ENCODE peak calls at places on chromosomes 12 and 14, in ten cellular contexts. Q, P, E, H, A, L, V, S, G and M are unnamed samples.

GRCh38 chr14:26761532-26761931 is 163.7 kb upstream of the NOVA1 start:
- DNase-seq in Q (no peak), P (no peak), E (no peak), H (no peak), A (no peak), L (no peak), V (no peak), S (no peak), G (no peak), M (no peak)

GRCh38 chr12:44589697-44590096 is 286.4 kb downstream of the NELL2 start:
- DNase-seq in Q (no peak), P (no peak), E (peak; percentile 3), H (no peak), A (peak; percentile 12), L (no peak), V (no peak), S (no peak), G (no peak), M (no peak)

GRCh38 chr14:91417983-91418386 is 365 bp upstream of the CCDC88C start:
- DNase-seq in Q (peak; percentile 44), P (no peak), E (no peak), H (peak; percentile 78), A (no peak), L (peak; percentile 60), V (no peak), S (no peak), G (peak; percentile 65), M (no peak)

GRCh38 chr12:48199784-48200198 is 3.3 kb downstream of the OR10AD1 start:
- DNase-seq in Q (no peak), P (peak; percentile 43), E (peak; percentile 82), H (no peak), A (no peak), L (no peak), V (no peak), S (no peak), G (no peak), M (no peak)

GRCh38 chr14:105059035-105059916 is 6.0 kb downstream of the GPR132 start:
- DNase-seq in Q (no peak), P (no peak), E (no peak), H (peak; percentile 59), A (no peak), L (no peak), V (no peak), S (no peak), G (no peak), M (no peak)

GRCh38 chr14:52895000-52895399 is 55.9 kb downstream of the FERMT2 start:
- DNase-seq in Q (no peak), P (no peak), E (peak; percentile 43), H (no peak), A (no peak), L (no peak), V (no peak), S (no peak), G (no peak), M (no peak)

GRCh38 chr14:64784006-64784405 is 79.8 kb downstream of the PLEKHG3 start:
- DNase-seq in Q (no peak), P (no peak), E (no peak), H (no peak), A (no peak), L (no peak), V (no peak), S (no peak), G (no peak), M (no peak)

GRCh38 chr14:79585845-79586244 is 625.5 kb downstream of the DIO2 start:
- DNase-seq in Q (no peak), P (no peak), E (peak; percentile 86), H (no peak), A (no peak), L (no peak), V (no peak), S (no peak), G (no peak), M (no peak)

GRCh38 chr12:39236994-39237393 is 205.9 kb downstream of the KIF21A start:
- DNase-seq in Q (no peak), P (no peak), E (peak; percentile 42), H (no peak), A (no peak), L (no peak), V (no peak), S (peak; percentile 15), G (no peak), M (no peak)

GRCh38 chr14:68733086-68733621 is 59.7 kb downstream of the ZFP36L1 start:
- DNase-seq in Q (peak; percentile 29), P (no peak), E (no peak), H (no peak), A (peak; percentile 12), L (peak; percentile 43), V (no peak), S (no peak), G (peak; percentile 66), M (peak; percentile 92)

GRCh38 chr14:91113829-91114078 is at the start of gene DGLUCY:
- DNase-seq in Q (peak; percentile 85), P (peak; percentile 48), E (no peak), H (peak; percentile 92), A (no peak), L (no peak), V (peak; percentile 87), S (no peak), G (peak; percentile 79), M (no peak)

GRCh38 chr12:105552056-105552455 is 221.6 kb downstream of the C12orf75 start:
- DNase-seq in Q (no peak), P (no peak), E (no peak), H (no peak), A (no peak), L (no peak), V (no peak), S (no peak), G (no peak), M (no peak)

GRCh38 chr12:83122623-83122934 is 435.9 kb downstream of the TMTC2 start:
- DNase-seq in Q (no peak), P (no peak), E (no peak), H (no peak), A (no peak), L (no peak), V (no peak), S (no peak), G (no peak), M (no peak)

GRCh38 chr12:70722584-70723343 is 85.5 kb upstream of the PTPRB start:
- DNase-seq in Q (no peak), P (no peak), E (peak; percentile 61), H (no peak), A (no peak), L (no peak), V (peak; percentile 38), S (no peak), G (no peak), M (no peak)

DNA sequence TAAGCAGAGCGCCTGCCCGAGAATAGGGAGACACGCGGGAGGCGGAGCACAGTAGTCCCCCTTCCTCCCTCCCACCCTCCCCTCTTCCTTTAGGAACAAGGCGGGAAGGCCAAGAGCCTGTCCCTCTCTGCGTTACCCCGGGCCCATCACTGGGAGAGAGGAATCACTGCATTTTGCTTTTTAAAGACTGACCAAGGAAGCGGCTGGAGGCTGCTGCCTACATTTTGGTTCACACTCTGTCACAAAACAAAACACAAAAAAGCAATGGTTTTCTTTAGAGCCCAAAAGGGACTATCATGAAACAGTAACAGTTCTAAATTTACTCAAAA is 19.8 kb downstream of the STX2 start:
- DNase-seq in Q (no peak), P (no peak), E (no peak), H (no peak), A (no peak), L (no peak), V (no peak), S (no peak), G (no peak), M (no peak)
- TF ChIP-seq CTCF in Q (peak; percentile 9), P (no peak), E (no peak), H (no peak), A (no peak), L (peak; percentile 69), V (no peak), S (no peak), G (no peak), M (peak; percentile 87)

DNA sequence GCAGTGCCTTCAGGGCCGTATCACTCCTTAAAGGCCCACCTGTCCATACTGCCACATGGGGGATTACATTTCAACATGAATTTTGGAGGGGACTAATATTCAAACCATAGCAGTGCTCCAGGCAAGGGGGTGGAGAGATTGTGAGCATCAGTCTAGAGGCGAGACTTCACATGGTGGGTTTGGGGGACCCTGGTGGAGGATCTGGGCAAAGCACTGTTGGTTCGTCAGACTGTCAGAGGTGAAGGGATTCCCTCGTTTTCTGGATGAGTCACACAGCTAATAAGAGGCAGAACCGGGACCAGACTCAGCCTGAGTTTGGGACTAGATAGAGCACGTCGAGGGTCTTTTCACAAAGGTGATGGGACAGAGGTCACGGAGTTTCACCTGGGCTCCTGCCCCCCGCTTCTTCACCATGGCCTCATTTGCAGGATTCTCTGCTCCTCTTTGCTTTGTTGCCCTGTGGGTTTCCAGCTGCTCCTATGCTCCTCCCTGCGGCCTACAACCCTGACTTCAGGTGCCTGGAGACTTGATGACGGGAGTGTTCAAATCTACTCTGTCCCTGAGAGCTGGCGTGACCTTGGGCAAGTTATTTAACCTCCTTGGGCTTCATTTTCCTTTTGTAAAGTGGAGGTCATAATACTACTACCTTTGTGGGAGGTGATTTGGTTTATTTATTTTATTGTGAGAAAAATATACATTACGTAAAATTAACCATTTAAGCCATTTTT is 41.5 kb downstream of the TEAD4 start:
- DNase-seq in Q (no peak), P (no peak), E (no peak), H (no peak), A (no peak), L (no peak), V (no peak), S (no peak), G (no peak), M (no peak)
- TF ChIP-seq CTCF in Q (no peak), P (peak; percentile 23), E (peak; percentile 38), H (no peak), A (no peak), L (no peak), V (no peak), S (peak; percentile 21), G (no peak), M (no peak)

DNA sequence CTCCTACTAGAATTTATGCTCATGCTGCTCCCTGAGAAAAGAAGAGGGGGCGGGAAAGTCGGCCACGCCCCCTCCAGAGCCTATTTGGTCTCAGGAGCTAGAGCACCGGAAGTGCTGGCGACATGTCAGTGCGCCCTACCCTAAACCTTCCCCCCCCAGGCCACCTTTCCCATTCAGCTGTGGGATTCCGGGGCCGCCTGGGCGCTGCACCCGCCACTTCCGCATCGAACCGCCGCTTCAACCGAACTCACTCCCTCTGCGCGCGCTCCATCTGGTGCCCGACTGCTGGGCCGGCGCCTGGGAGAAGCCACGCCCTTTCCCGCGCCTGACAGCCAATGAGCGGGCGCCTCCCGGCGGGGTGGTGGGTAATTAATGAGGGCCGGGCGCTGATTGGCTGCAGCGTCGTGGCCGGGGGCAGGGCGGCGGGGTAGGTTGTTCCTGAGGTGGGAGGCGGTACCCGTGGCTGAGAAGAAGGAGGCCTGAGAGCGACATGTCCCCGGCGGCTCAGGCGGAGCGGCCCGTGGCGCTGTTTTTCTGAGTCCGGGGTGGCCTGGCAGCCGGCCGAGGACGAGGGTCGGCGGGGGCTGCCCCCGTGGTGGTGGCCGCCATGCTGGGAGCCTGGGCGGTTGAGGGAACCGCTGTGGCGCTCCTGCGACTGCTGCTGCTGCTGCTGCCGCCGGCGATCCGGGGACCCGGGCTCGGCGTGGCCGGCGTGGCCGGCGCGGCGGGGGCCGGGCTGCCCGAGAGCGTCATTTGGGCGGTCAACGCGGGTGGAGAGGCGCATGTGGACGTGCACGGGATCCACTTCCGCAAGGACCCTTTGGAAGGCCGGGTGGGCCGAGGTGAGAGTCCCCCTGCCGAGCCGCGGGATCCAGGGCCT is at the start of gene MLEC:
- DNase-seq in Q (peak; percentile 97), P (peak; percentile 89), E (peak; percentile 97), H (peak; percentile 99), A (peak; percentile 67), L (peak; percentile 99), V (peak; percentile 99), S (peak; percentile 68), G (peak; percentile 99), M (peak; percentile 99)
- TF ChIP-seq CTCF in Q (no peak), P (no peak), E (no peak), H (no peak), A (peak; percentile 28), L (no peak), V (peak; percentile 32), S (peak; percentile 18), G (peak; percentile 52), M (no peak)

GRCh38 chr12:10366875-10367274 is 23.0 kb downstream of the KLRK1 start:
- DNase-seq in Q (no peak), P (no peak), E (peak; percentile 66), H (no peak), A (no peak), L (no peak), V (no peak), S (no peak), G (no peak), M (no peak)
- TF ChIP-seq CTCF in Q (no peak), P (peak; percentile 20), E (peak; percentile 44), H (no peak), A (no peak), L (no peak), V (no peak), S (peak; percentile 49), G (no peak), M (no peak)